ENCODE peak calls at places on chromosomes 13 and 19, in five cellular contexts. One of them, this sample, is unnamed.
A peak's percentile ranks its signal among the peaks of the same experiment; 100 is the strongest.

GRCh38 chr19:38990949-38991697 is 15.6 kb upstream of the FBXO17 start:
- DNase-seq in NCI-H510A treated with DMSO at 0.1 percent for 48 hours: no peak
- DNase-seq in colonic mucosa: no peak
- DNase-seq in stimulated activated CD4-positive, alpha-beta T cell treated with anti-CD3 and anti-CD28 coated beads, TNF-alpha, amount 100 ng/mL, for 1 hour: no peak
- DNase-seq in left kidney: no peak
- DNase-seq in this sample: no peak

GRCh38 chr13:46170687-46171086 is 11.3 kb downstream of the LCP1 start:
- DNase-seq in NCI-H510A treated with DMSO at 0.1 percent for 48 hours: no peak
- DNase-seq in colonic mucosa: no peak
- DNase-seq in stimulated activated CD4-positive, alpha-beta T cell treated with anti-CD3 and anti-CD28 coated beads, TNF-alpha, amount 100 ng/mL, for 1 hour: no peak
- DNase-seq in left kidney: peak; percentile 20
- DNase-seq in this sample: no peak

GRCh38 chr13:30832845-30833332 is 73.2 kb upstream of the MEDAG start:
- DNase-seq in NCI-H510A treated with DMSO at 0.1 percent for 48 hours: peak; percentile 48
- DNase-seq in colonic mucosa: peak; percentile 94
- DNase-seq in stimulated activated CD4-positive, alpha-beta T cell treated with anti-CD3 and anti-CD28 coated beads, TNF-alpha, amount 100 ng/mL, for 1 hour: no peak
- DNase-seq in left kidney: peak; percentile 95
- DNase-seq in this sample: peak; percentile 83

GRCh38 chr13:50152224-50152623 is 137.0 kb downstream of the KCNRG start:
- DNase-seq in NCI-H510A treated with DMSO at 0.1 percent for 48 hours: no peak
- DNase-seq in colonic mucosa: no peak
- DNase-seq in stimulated activated CD4-positive, alpha-beta T cell treated with anti-CD3 and anti-CD28 coated beads, TNF-alpha, amount 100 ng/mL, for 1 hour: no peak
- DNase-seq in left kidney: no peak
- DNase-seq in this sample: no peak

GRCh38 chr19:6766357-6767080 is 716 bp downstream of the SH2D3A start:
- DNase-seq in NCI-H510A treated with DMSO at 0.1 percent for 48 hours: no peak
- DNase-seq in colonic mucosa: no peak
- DNase-seq in stimulated activated CD4-positive, alpha-beta T cell treated with anti-CD3 and anti-CD28 coated beads, TNF-alpha, amount 100 ng/mL, for 1 hour: no peak
- DNase-seq in left kidney: no peak
- DNase-seq in this sample: no peak

GRCh38 chr13:34857561-34857960 is 84.5 kb upstream of the NBEA start:
- DNase-seq in NCI-H510A treated with DMSO at 0.1 percent for 48 hours: no peak
- DNase-seq in colonic mucosa: no peak
- DNase-seq in stimulated activated CD4-positive, alpha-beta T cell treated with anti-CD3 and anti-CD28 coated beads, TNF-alpha, amount 100 ng/mL, for 1 hour: no peak
- DNase-seq in left kidney: no peak
- DNase-seq in this sample: no peak

GRCh38 chr19:48398329-48399235 is 5.1 kb downstream of the GRIN2D start:
- DNase-seq in NCI-H510A treated with DMSO at 0.1 percent for 48 hours: peak; percentile 13
- DNase-seq in colonic mucosa: peak; percentile 86
- DNase-seq in stimulated activated CD4-positive, alpha-beta T cell treated with anti-CD3 and anti-CD28 coated beads, TNF-alpha, amount 100 ng/mL, for 1 hour: peak; percentile 68
- DNase-seq in left kidney: peak; percentile 87
- DNase-seq in this sample: peak; percentile 96

GRCh38 chr13:113650275-113650674 is 7.7 kb downstream of the ATP4B start:
- DNase-seq in NCI-H510A treated with DMSO at 0.1 percent for 48 hours: no peak
- DNase-seq in colonic mucosa: no peak
- DNase-seq in stimulated activated CD4-positive, alpha-beta T cell treated with anti-CD3 and anti-CD28 coated beads, TNF-alpha, amount 100 ng/mL, for 1 hour: no peak
- DNase-seq in left kidney: no peak
- DNase-seq in this sample: no peak

GRCh38 chr19:1862068-1862423 is 1.3 kb downstream of the KLF16 start:
- DNase-seq in NCI-H510A treated with DMSO at 0.1 percent for 48 hours: no peak
- DNase-seq in colonic mucosa: no peak
- DNase-seq in stimulated activated CD4-positive, alpha-beta T cell treated with anti-CD3 and anti-CD28 coated beads, TNF-alpha, amount 100 ng/mL, for 1 hour: no peak
- DNase-seq in left kidney: no peak
- DNase-seq in this sample: no peak

GRCh38 chr13:74929436-74929835 is 552.5 kb downstream of the TBC1D4 start:
- DNase-seq in NCI-H510A treated with DMSO at 0.1 percent for 48 hours: no peak
- DNase-seq in colonic mucosa: no peak
- DNase-seq in stimulated activated CD4-positive, alpha-beta T cell treated with anti-CD3 and anti-CD28 coated beads, TNF-alpha, amount 100 ng/mL, for 1 hour: no peak
- DNase-seq in left kidney: no peak
- DNase-seq in this sample: no peak

GRCh38 chr19:35757231-35757748 is 461 bp upstream of the HSPB6 start:
- DNase-seq in NCI-H510A treated with DMSO at 0.1 percent for 48 hours: no peak
- DNase-seq in colonic mucosa: peak; percentile 70
- DNase-seq in stimulated activated CD4-positive, alpha-beta T cell treated with anti-CD3 and anti-CD28 coated beads, TNF-alpha, amount 100 ng/mL, for 1 hour: no peak
- DNase-seq in left kidney: peak; percentile 66
- DNase-seq in this sample: no peak

GRCh38 chr19:51743405-51743804 is 8.3 kb downstream of the FPR1 start:
- DNase-seq in NCI-H510A treated with DMSO at 0.1 percent for 48 hours: no peak
- DNase-seq in colonic mucosa: no peak
- DNase-seq in stimulated activated CD4-positive, alpha-beta T cell treated with anti-CD3 and anti-CD28 coated beads, TNF-alpha, amount 100 ng/mL, for 1 hour: no peak
- DNase-seq in left kidney: no peak
- DNase-seq in this sample: no peak

GRCh38 chr13:50267917-50268316 is 252.7 kb downstream of the KCNRG start:
- DNase-seq in NCI-H510A treated with DMSO at 0.1 percent for 48 hours: no peak
- DNase-seq in colonic mucosa: no peak
- DNase-seq in stimulated activated CD4-positive, alpha-beta T cell treated with anti-CD3 and anti-CD28 coated beads, TNF-alpha, amount 100 ng/mL, for 1 hour: no peak
- DNase-seq in left kidney: no peak
- DNase-seq in this sample: no peak

This sample was measured in HuH-7.